ENCODE peak calls at places on chromosomes 4 and X, in four cellular contexts. One of them, this sample, is unnamed.

GRCh38 chrX:119817130-119817690 is 25.8 kb upstream of the RPL39 start:
- DNase-seq in G401: no peak
- DNase-seq in body of pancreas: no peak
- DNase-seq in bronchial epithelial cell: no peak
- DNase-seq in this sample: no peak

GRCh38 chr4:47442980-47443379 is 20.5 kb downstream of the COMMD8 start:
- DNase-seq in G401: no peak
- DNase-seq in body of pancreas: peak; percentile 27
- DNase-seq in bronchial epithelial cell: no peak
- DNase-seq in this sample: no peak

GRCh38 chr4:7989654-7990053 is 50.0 kb upstream of the AFAP1 start:
- DNase-seq in G401: no peak
- DNase-seq in body of pancreas: no peak
- DNase-seq in bronchial epithelial cell: no peak
- DNase-seq in this sample: no peak

GRCh38 chrX:154698630-154699248 is 45.4 kb upstream of the CTAG2 start:
- DNase-seq in G401: no peak
- DNase-seq in body of pancreas: no peak
- DNase-seq in bronchial epithelial cell: no peak
- DNase-seq in this sample: no peak

GRCh38 chr4:26337612-26338011 is 16.8 kb downstream of the RBPJ start:
- DNase-seq in G401: no peak
- DNase-seq in body of pancreas: no peak
- DNase-seq in bronchial epithelial cell: no peak
- DNase-seq in this sample: no peak

GRCh38 chr4:41696768-41697167 is 51.8 kb downstream of the PHOX2B start:
- DNase-seq in G401: no peak
- DNase-seq in body of pancreas: no peak
- DNase-seq in bronchial epithelial cell: no peak
- DNase-seq in this sample: no peak

GRCh38 chrX:31717474-31717873 is 645.6 kb upstream of the FTHL17 start:
- DNase-seq in G401: no peak
- DNase-seq in body of pancreas: no peak
- DNase-seq in bronchial epithelial cell: no peak
- DNase-seq in this sample: no peak

GRCh38 chr4:182697094-182697493 is 220.1 kb downstream of the DCTD start:
- DNase-seq in G401: no peak
- DNase-seq in body of pancreas: no peak
- DNase-seq in bronchial epithelial cell: no peak
- DNase-seq in this sample: no peak

GRCh38 chr4:113445286-113445685 is 316.3 kb downstream of the CAMK2D start:
- DNase-seq in G401: no peak
- DNase-seq in body of pancreas: peak; percentile 39
- DNase-seq in bronchial epithelial cell: peak; percentile 97
- DNase-seq in this sample: peak; percentile 82

GRCh38 chrX:15579778-15580747 is 20.7 kb downstream of the ACE2 start:
- DNase-seq in G401: no peak
- DNase-seq in body of pancreas: peak; percentile 19
- DNase-seq in bronchial epithelial cell: peak; percentile 65
- DNase-seq in this sample: no peak

GRCh38 chr4:119138046-119138445 is 2.4 kb downstream of the MYOZ2 start:
- DNase-seq in G401: no peak
- DNase-seq in body of pancreas: no peak
- DNase-seq in bronchial epithelial cell: no peak
- DNase-seq in this sample: no peak

GRCh38 chr4:151226004-151226932 is 50.7 kb upstream of the PRSS48 start:
- DNase-seq in G401: no peak
- DNase-seq in body of pancreas: no peak
- DNase-seq in bronchial epithelial cell: peak; percentile 92
- DNase-seq in this sample: peak; percentile 80

GRCh38 chr4:159747983-159748382 is 645.1 kb downstream of the RAPGEF2 start:
- DNase-seq in G401: no peak
- DNase-seq in body of pancreas: no peak
- DNase-seq in bronchial epithelial cell: no peak
- DNase-seq in this sample: no peak

GRCh38 chrX:53045002-53045401 is 3.6 kb upstream of the GPR173 start:
- DNase-seq in G401: no peak
- DNase-seq in body of pancreas: no peak
- DNase-seq in bronchial epithelial cell: no peak
- DNase-seq in this sample: no peak

GRCh38 chr4:67198757-67199156 is 346.5 kb downstream of the CENPC start:
- DNase-seq in G401: peak; percentile 12
- DNase-seq in body of pancreas: peak; percentile 8
- DNase-seq in bronchial epithelial cell: peak; percentile 74
- DNase-seq in this sample: peak; percentile 77

GRCh38 chr4:5970381-5971076 is 47.7 kb downstream of the C4orf50 start:
- DNase-seq in G401: no peak
- DNase-seq in body of pancreas: no peak
- DNase-seq in bronchial epithelial cell: no peak
- DNase-seq in this sample: no peak

GRCh38 chr4:185779520-185779919 is 32.5 kb downstream of the SORBS2 start:
- DNase-seq in G401: no peak
- DNase-seq in body of pancreas: no peak
- DNase-seq in bronchial epithelial cell: peak; percentile 29
- DNase-seq in this sample: peak; percentile 54

GRCh38 chr4:78047366-78047765 is 9.8 kb upstream of the FRAS1 start:
- DNase-seq in G401: no peak
- DNase-seq in body of pancreas: no peak
- DNase-seq in bronchial epithelial cell: no peak
- DNase-seq in this sample: no peak

GRCh38 chr4:140635606-140636005 is 66.8 kb upstream of the UCP1 start:
- DNase-seq in G401: no peak
- DNase-seq in body of pancreas: peak; percentile 64
- DNase-seq in bronchial epithelial cell: peak; percentile 46
- DNase-seq in this sample: peak; percentile 69

GRCh38 chr4:107913283-107913899 is 18.0 kb upstream of the CYP2U1 start:
- DNase-seq in G401: peak; percentile 79
- DNase-seq in body of pancreas: peak; percentile 61
- DNase-seq in bronchial epithelial cell: peak; percentile 76
- DNase-seq in this sample: peak; percentile 76

GRCh38 chr4:132691668-132692067 is 457.4 kb upstream of the PCDH10 start:
- DNase-seq in G401: no peak
- DNase-seq in body of pancreas: no peak
- DNase-seq in bronchial epithelial cell: no peak
- DNase-seq in this sample: no peak

GRCh38 chr4:144591401-144591800 is 54.6 kb upstream of the HHIP start:
- DNase-seq in G401: no peak
- DNase-seq in body of pancreas: no peak
- DNase-seq in bronchial epithelial cell: peak; percentile 83
- DNase-seq in this sample: peak; percentile 74

GRCh38 chr4:30718021-30718888 is 1.9 kb upstream of the PCDH7 start:
- DNase-seq in G401: no peak
- DNase-seq in body of pancreas: no peak
- DNase-seq in bronchial epithelial cell: peak; percentile 42
- DNase-seq in this sample: peak; percentile 25